ENCODE peak calls at places on chromosome 3, in seven cellular contexts. One of them, this sample, is unnamed.

GRCh38 chr3:37974121-37974927 is 16.3 kb upstream of the VILL start:
- DNase-seq in astrocyte of the cerebellum: peak; percentile 39
- DNase-seq in GM04503: no peak
- DNase-seq in germinal center: peak; percentile 64
- DNase-seq in C1 segment of cervical spinal cord: no peak
- DNase-seq in stimulated activated CD8-positive, alpha-beta memory T cell treated with anti-CD3 and anti-CD28 coated beads, Interleukin-4, amount 100 ng/mL, for 24 hours: peak; percentile 52
- DNase-seq in activated naive CD4-positive, alpha-beta T cell: peak; percentile 52
- DNase-seq in this sample: peak; percentile 43

GRCh38 chr3:148146947-148147346 is 550.8 kb upstream of the AGTR1 start:
- DNase-seq in astrocyte of the cerebellum: peak; percentile 67
- DNase-seq in C1 segment of cervical spinal cord: no peak
- DNase-seq in GM04503: peak; percentile 20
- DNase-seq in germinal center: no peak
- DNase-seq in activated naive CD4-positive, alpha-beta T cell: no peak
- DNase-seq in stimulated activated CD8-positive, alpha-beta memory T cell treated with anti-CD3 and anti-CD28 coated beads, Interleukin-4, amount 100 ng/mL, for 24 hours: no peak
- DNase-seq in this sample: no peak

GRCh38 chr3:156723182-156723619 is 48.8 kb downstream of the TIPARP start:
- DNase-seq in germinal center: no peak
- DNase-seq in GM04503: no peak
- DNase-seq in stimulated activated CD8-positive, alpha-beta memory T cell treated with anti-CD3 and anti-CD28 coated beads, Interleukin-4, amount 100 ng/mL, for 24 hours: no peak
- DNase-seq in activated naive CD4-positive, alpha-beta T cell: no peak
- DNase-seq in C1 segment of cervical spinal cord: no peak
- DNase-seq in astrocyte of the cerebellum: no peak
- DNase-seq in this sample: no peak

GRCh38 chr3:31311571-31311970 is 221.2 kb upstream of the STT3B start:
- DNase-seq in C1 segment of cervical spinal cord: no peak
- DNase-seq in activated naive CD4-positive, alpha-beta T cell: no peak
- DNase-seq in stimulated activated CD8-positive, alpha-beta memory T cell treated with anti-CD3 and anti-CD28 coated beads, Interleukin-4, amount 100 ng/mL, for 24 hours: no peak
- DNase-seq in GM04503: no peak
- DNase-seq in astrocyte of the cerebellum: no peak
- DNase-seq in germinal center: no peak
- DNase-seq in this sample: no peak

GRCh38 chr3:43490640-43491185 is 131.1 kb downstream of the ANO10 start:
- DNase-seq in activated naive CD4-positive, alpha-beta T cell: no peak
- DNase-seq in germinal center: no peak
- DNase-seq in C1 segment of cervical spinal cord: no peak
- DNase-seq in stimulated activated CD8-positive, alpha-beta memory T cell treated with anti-CD3 and anti-CD28 coated beads, Interleukin-4, amount 100 ng/mL, for 24 hours: no peak
- DNase-seq in astrocyte of the cerebellum: no peak
- DNase-seq in GM04503: no peak
- DNase-seq in this sample: no peak

GRCh38 chr3:191366675-191367074 is 36.3 kb upstream of the UTS2B start:
- DNase-seq in stimulated activated CD8-positive, alpha-beta memory T cell treated with anti-CD3 and anti-CD28 coated beads, Interleukin-4, amount 100 ng/mL, for 24 hours: no peak
- DNase-seq in germinal center: no peak
- DNase-seq in C1 segment of cervical spinal cord: no peak
- DNase-seq in astrocyte of the cerebellum: no peak
- DNase-seq in activated naive CD4-positive, alpha-beta T cell: no peak
- DNase-seq in GM04503: no peak
- DNase-seq in this sample: no peak

GRCh38 chr3:62175161-62175560 is 198.2 kb downstream of the FEZF2 start:
- DNase-seq in GM04503: no peak
- DNase-seq in germinal center: no peak
- DNase-seq in astrocyte of the cerebellum: no peak
- DNase-seq in activated naive CD4-positive, alpha-beta T cell: no peak
- DNase-seq in stimulated activated CD8-positive, alpha-beta memory T cell treated with anti-CD3 and anti-CD28 coated beads, Interleukin-4, amount 100 ng/mL, for 24 hours: no peak
- DNase-seq in C1 segment of cervical spinal cord: no peak
- DNase-seq in this sample: no peak

GRCh38 chr3:83934208-83935150 is 1024.3 kb upstream of the CADM2 start:
- DNase-seq in GM04503: no peak
- DNase-seq in stimulated activated CD8-positive, alpha-beta memory T cell treated with anti-CD3 and anti-CD28 coated beads, Interleukin-4, amount 100 ng/mL, for 24 hours: no peak
- DNase-seq in germinal center: no peak
- DNase-seq in C1 segment of cervical spinal cord: no peak
- DNase-seq in activated naive CD4-positive, alpha-beta T cell: no peak
- DNase-seq in astrocyte of the cerebellum: no peak
- DNase-seq in this sample: peak; percentile 83

GRCh38 chr3:8451696-8452095 is 49.9 kb upstream of the LMCD1 start:
- DNase-seq in C1 segment of cervical spinal cord: no peak
- DNase-seq in GM04503: peak; percentile 53
- DNase-seq in astrocyte of the cerebellum: no peak
- DNase-seq in stimulated activated CD8-positive, alpha-beta memory T cell treated with anti-CD3 and anti-CD28 coated beads, Interleukin-4, amount 100 ng/mL, for 24 hours: no peak
- DNase-seq in activated naive CD4-positive, alpha-beta T cell: no peak
- DNase-seq in germinal center: no peak
- DNase-seq in this sample: no peak

GRCh38 chr3:128867200-128868125 is 12.0 kb upstream of the ACAD9 start:
- DNase-seq in germinal center: no peak
- DNase-seq in astrocyte of the cerebellum: no peak
- DNase-seq in C1 segment of cervical spinal cord: no peak
- DNase-seq in stimulated activated CD8-positive, alpha-beta memory T cell treated with anti-CD3 and anti-CD28 coated beads, Interleukin-4, amount 100 ng/mL, for 24 hours: no peak
- DNase-seq in activated naive CD4-positive, alpha-beta T cell: no peak
- DNase-seq in GM04503: no peak
- DNase-seq in this sample: no peak

GRCh38 chr3:22621205-22621809 is 581.8 kb upstream of the UBE2E2 start:
- DNase-seq in astrocyte of the cerebellum: no peak
- DNase-seq in stimulated activated CD8-positive, alpha-beta memory T cell treated with anti-CD3 and anti-CD28 coated beads, Interleukin-4, amount 100 ng/mL, for 24 hours: no peak
- DNase-seq in activated naive CD4-positive, alpha-beta T cell: no peak
- DNase-seq in GM04503: no peak
- DNase-seq in C1 segment of cervical spinal cord: no peak
- DNase-seq in germinal center: no peak
- DNase-seq in this sample: no peak

GRCh38 chr3:10609134-10609533 is 103.7 kb upstream of the ATP2B2 start:
- DNase-seq in GM04503: no peak
- DNase-seq in activated naive CD4-positive, alpha-beta T cell: no peak
- DNase-seq in astrocyte of the cerebellum: no peak
- DNase-seq in stimulated activated CD8-positive, alpha-beta memory T cell treated with anti-CD3 and anti-CD28 coated beads, Interleukin-4, amount 100 ng/mL, for 24 hours: no peak
- DNase-seq in germinal center: no peak
- DNase-seq in C1 segment of cervical spinal cord: no peak
- DNase-seq in this sample: no peak

GRCh38 chr3:10394491-10395025 is 73.6 kb upstream of the SEC13 start:
- DNase-seq in GM04503: no peak
- DNase-seq in germinal center: no peak
- DNase-seq in stimulated activated CD8-positive, alpha-beta memory T cell treated with anti-CD3 and anti-CD28 coated beads, Interleukin-4, amount 100 ng/mL, for 24 hours: no peak
- DNase-seq in C1 segment of cervical spinal cord: no peak
- DNase-seq in activated naive CD4-positive, alpha-beta T cell: no peak
- DNase-seq in astrocyte of the cerebellum: no peak
- DNase-seq in this sample: no peak

GRCh38 chr3:147699175-147699838 is 290.1 kb downstream of the ZIC1 start:
- DNase-seq in activated naive CD4-positive, alpha-beta T cell: no peak
- DNase-seq in germinal center: no peak
- DNase-seq in GM04503: peak; percentile 46
- DNase-seq in stimulated activated CD8-positive, alpha-beta memory T cell treated with anti-CD3 and anti-CD28 coated beads, Interleukin-4, amount 100 ng/mL, for 24 hours: no peak
- DNase-seq in C1 segment of cervical spinal cord: no peak
- DNase-seq in astrocyte of the cerebellum: peak; percentile 43
- DNase-seq in this sample: no peak

GRCh38 chr3:139506792-139507191 is 30.5 kb upstream of the RBP2 start:
- DNase-seq in C1 segment of cervical spinal cord: no peak
- DNase-seq in stimulated activated CD8-positive, alpha-beta memory T cell treated with anti-CD3 and anti-CD28 coated beads, Interleukin-4, amount 100 ng/mL, for 24 hours: no peak
- DNase-seq in activated naive CD4-positive, alpha-beta T cell: no peak
- DNase-seq in astrocyte of the cerebellum: no peak
- DNase-seq in GM04503: no peak
- DNase-seq in germinal center: no peak
- DNase-seq in this sample: no peak

GRCh38 chr3:177199206-177199765 is 2.0 kb upstream of the TBL1XR1 start:
- DNase-seq in activated naive CD4-positive, alpha-beta T cell: no peak
- DNase-seq in germinal center: no peak
- DNase-seq in C1 segment of cervical spinal cord: no peak
- DNase-seq in GM04503: no peak
- DNase-seq in astrocyte of the cerebellum: no peak
- DNase-seq in stimulated activated CD8-positive, alpha-beta memory T cell treated with anti-CD3 and anti-CD28 coated beads, Interleukin-4, amount 100 ng/mL, for 24 hours: no peak
- DNase-seq in this sample: no peak

This sample was measured in KG1.